ENCODE peak calls at places on chromosomes 12 and 14, in nine cellular contexts. K is transverse colon, F is HCT116, J is GM12892, E is GM23338, G is Panc1, Q is H1, Z is vagina, N is upper lobe of left lung. Y is an unnamed sample.
A peak's percentile ranks its signal among the peaks of the same experiment; 100 is the strongest.

GRCh38 chr12:34396861-34397590 is 374.7 kb downstream of the ALG10 start:
- DNase-seq in K (peak; percentile 2), F (no peak), J (no peak), E (no peak), G (no peak), Q (no peak), Z (peak; percentile 78), N (peak; percentile 58), Y (peak; percentile 48)

GRCh38 chr14:41925409-41925808 is 318.7 kb downstream of the LRFN5 start:
- DNase-seq in K (no peak), F (peak; percentile 10), J (no peak), E (peak; percentile 65), G (peak; percentile 17), Q (no peak), Z (no peak), N (no peak), Y (no peak)

GRCh38 chr12:95653761-95654546 is 102.7 kb upstream of the USP44 start:
- DNase-seq in K (no peak), F (peak; percentile 13), J (no peak), E (no peak), G (no peak), Q (no peak), Z (no peak), N (no peak), Y (no peak)

GRCh38 chr12:115840159-115840558 is 437.3 kb downstream of the MED13L start:
- DNase-seq in K (no peak), F (no peak), J (no peak), E (no peak), G (peak; percentile 8), Q (no peak), Z (no peak), N (peak; percentile 77), Y (peak; percentile 24)

GRCh38 chr14:68523994-68524725 is 268.7 kb downstream of the ZFP36L1 start:
- DNase-seq in K (no peak), F (no peak), J (no peak), E (no peak), G (no peak), Q (no peak), Z (peak; percentile 69), N (no peak), Y (no peak)

GRCh38 chr14:74551431-74551830 is 57.9 kb downstream of the ISCA2 start:
- DNase-seq in K (no peak), F (no peak), J (no peak), E (peak; percentile 33), G (no peak), Q (no peak), Z (no peak), N (no peak), Y (no peak)

GRCh38 chr14:80638620-80639215 is 302.8 kb downstream of the CEP128 start:
- DNase-seq in K (no peak), F (peak; percentile 12), J (no peak), E (no peak), G (no peak), Q (no peak), Z (no peak), N (no peak), Y (no peak)

GRCh38 chr12:19963972-19964371 is 404.4 kb upstream of the PDE3A start:
- DNase-seq in K (no peak), F (no peak), J (no peak), E (no peak), G (no peak), Q (no peak), Z (no peak), N (no peak), Y (no peak)

GRCh38 chr12:130556486-130557055 is 159.5 kb downstream of the RIMBP2 start:
- DNase-seq in K (no peak), F (no peak), J (no peak), E (no peak), G (no peak), Q (no peak), Z (no peak), N (no peak), Y (no peak)

GRCh38 chr12:76003263-76003640 is 28.3 kb downstream of the PHLDA1 start:
- DNase-seq in K (no peak), F (no peak), J (no peak), E (peak; percentile 28), G (no peak), Q (no peak), Z (no peak), N (no peak), Y (no peak)

GRCh38 chr14:33120341-33120740 is 181.7 kb downstream of the NPAS3 start:
- DNase-seq in K (no peak), F (no peak), J (no peak), E (no peak), G (no peak), Q (no peak), Z (no peak), N (no peak), Y (no peak)

GRCh38 chr12:86249276-86249675 is 6.9 kb downstream of the MGAT4C start:
- DNase-seq in K (no peak), F (no peak), J (no peak), E (no peak), G (no peak), Q (no peak), Z (no peak), N (no peak), Y (no peak)

GRCh38 chr12:50050410-50051280 is 6.8 kb upstream of the ASIC1 start:
- DNase-seq in K (peak; percentile 57), F (no peak), J (no peak), E (peak; percentile 78), G (no peak), Q (no peak), Z (no peak), N (peak; percentile 88), Y (no peak)

GRCh38 chr12:113875681-113876080 is 90.4 kb downstream of the RBM19 start:
- DNase-seq in K (no peak), F (no peak), J (no peak), E (no peak), G (no peak), Q (no peak), Z (no peak), N (no peak), Y (no peak)

GRCh38 chr12:94231718-94232117 is 83.3 kb downstream of the PLXNC1 start:
- DNase-seq in K (no peak), F (no peak), J (no peak), E (no peak), G (no peak), Q (no peak), Z (no peak), N (no peak), Y (no peak)

GRCh38 chr12:118299791-118300460 is 72.8 kb downstream of the TAOK3 start:
- DNase-seq in K (no peak), F (no peak), J (no peak), E (no peak), G (no peak), Q (no peak), Z (no peak), N (no peak), Y (no peak)

DNA sequence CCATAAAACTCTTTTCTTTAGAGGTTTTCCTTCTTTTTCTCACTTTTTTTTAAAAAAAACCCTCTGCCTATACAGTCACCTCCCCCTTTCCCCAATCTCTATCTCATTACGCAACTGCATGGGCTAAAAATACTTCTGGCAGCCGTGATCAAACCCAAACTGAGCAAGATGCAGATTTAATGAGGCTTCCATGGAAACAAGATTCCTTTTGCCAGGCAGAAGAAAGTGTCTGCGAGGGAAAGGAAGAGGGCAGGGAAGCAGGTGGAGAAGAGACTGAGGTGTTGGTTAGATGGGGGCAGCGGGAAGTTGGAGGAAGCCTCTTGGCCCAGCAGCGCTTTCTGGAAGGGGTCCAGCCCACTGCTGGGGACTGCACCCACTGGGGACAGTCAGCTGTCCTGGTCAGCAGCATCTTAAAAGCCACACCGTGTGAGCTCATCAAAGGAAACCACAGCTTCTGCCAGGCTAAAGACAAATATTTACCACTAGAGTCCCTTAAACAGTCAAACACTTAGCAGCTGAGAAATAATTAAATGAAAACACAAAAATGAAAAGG is 90.4 kb downstream of the SLC8A3 start:
- DNase-seq in K (no peak), F (no peak), J (no peak), E (no peak), G (no peak), Q (no peak), Z (no peak), N (no peak), Y (no peak)
- TF ChIP-seq POLR2AphosphoS5 in K (no peak), F (no peak), J (no peak), E (no peak), G (no peak), Q (no peak), Z (no peak), N (no peak), Y (no peak)

DNA sequence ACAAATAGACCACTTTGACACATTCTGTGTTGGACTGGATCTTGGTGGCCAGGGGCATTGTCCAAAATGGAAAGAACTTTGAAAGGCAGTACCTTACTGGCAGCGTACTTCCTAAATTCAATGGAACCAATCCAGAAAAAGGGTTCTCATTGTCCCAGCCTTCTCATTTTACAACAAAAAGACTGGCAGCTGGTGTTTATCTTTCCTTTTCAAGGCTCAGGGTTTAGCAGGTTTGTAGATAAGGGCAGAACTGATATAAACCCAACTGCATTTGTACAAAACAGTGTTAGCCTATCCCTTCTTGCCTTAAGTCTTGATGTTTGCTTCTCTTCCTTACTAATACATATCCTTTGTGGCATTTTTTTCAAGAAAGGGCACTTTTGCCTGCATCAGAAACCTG is 7.7 kb downstream of the THAP2 start:
- DNase-seq in K (no peak), F (no peak), J (no peak), E (no peak), G (no peak), Q (no peak), Z (no peak), N (no peak), Y (no peak)
- TF ChIP-seq POLR2AphosphoS5 in K (no peak), F (no peak), J (no peak), E (no peak), G (no peak), Q (no peak), Z (no peak), N (no peak), Y (no peak)

DNA sequence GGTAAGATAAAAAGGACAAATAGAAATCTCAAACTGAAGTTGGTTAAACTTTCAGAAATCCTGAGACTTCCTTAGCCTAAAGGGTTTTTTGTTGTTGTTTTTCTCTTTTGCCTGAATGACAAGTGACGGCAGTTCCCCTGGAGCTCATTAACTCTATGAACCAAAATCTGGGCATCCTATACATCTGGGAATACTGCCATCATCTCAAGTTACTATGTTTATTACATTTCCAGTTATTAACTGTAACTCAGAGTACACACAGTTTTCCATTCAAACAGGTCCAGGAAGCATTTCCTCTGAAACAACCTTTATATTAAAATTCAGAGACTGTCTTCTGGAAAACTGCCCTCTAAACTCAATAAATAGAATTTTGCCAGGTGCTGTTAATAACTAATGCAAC is 55.6 kb upstream of the CDKL1 start:
- DNase-seq in K (no peak), F (no peak), J (no peak), E (no peak), G (no peak), Q (no peak), Z (no peak), N (no peak), Y (no peak)
- TF ChIP-seq POLR2AphosphoS5 in K (no peak), F (no peak), J (no peak), E (no peak), G (no peak), Q (no peak), Z (no peak), N (no peak), Y (no peak)

DNA sequence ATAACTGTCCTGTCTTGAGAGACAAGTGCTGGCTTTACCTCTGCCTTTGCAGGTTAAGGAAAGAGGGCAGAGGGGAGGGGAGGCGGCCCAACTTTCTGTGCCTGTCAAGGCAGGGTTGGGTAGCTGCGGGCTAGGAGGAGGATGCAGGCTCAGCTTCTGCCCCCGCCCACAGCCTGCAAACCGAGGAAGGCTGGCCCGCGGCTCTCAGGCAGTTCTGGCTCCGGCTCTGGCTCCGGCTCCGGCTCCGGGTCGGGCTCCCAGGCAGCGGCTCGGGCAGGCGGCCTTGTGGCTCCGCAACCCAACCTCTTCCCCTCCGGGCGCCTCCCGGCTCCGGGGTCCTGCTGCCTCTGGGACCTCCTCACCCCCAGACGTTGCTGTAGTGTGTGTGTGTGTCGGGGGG is 92.9 kb downstream of the TMEM30B start:
- DNase-seq in K (no peak), F (no peak), J (no peak), E (peak; percentile 77), G (no peak), Q (no peak), Z (no peak), N (peak; percentile 88), Y (peak; percentile 53)
- TF ChIP-seq POLR2AphosphoS5 in K (no peak), F (no peak), J (no peak), E (no peak), G (no peak), Q (no peak), Z (no peak), N (no peak), Y (no peak)

Y was measured in breast epithelium.